ENCODE peak calls at places on chromosomes 12 and 14, in nine cellular contexts. S, R, G, E, N, P, O, L and H are unnamed samples.

GRCh38 chr12:124849382-124849781 is 14.3 kb downstream of the SCARB1 start:
- DNase-seq in L (no peak), E (no peak), O (no peak), R (no peak), P (no peak), N (no peak), S (no peak), G (no peak), H (no peak)

GRCh38 chr12:66647034-66647691 is 31.7 kb downstream of the GRIP1 start:
- DNase-seq in O (peak; percentile 28), N (no peak), G (peak; percentile 98), R (peak; percentile 99), S (peak; percentile 74), P (no peak), L (no peak), E (peak; percentile 28), H (no peak)

GRCh38 chr12:88746386-88746785 is 166.1 kb upstream of the KITLG start:
- DNase-seq in P (no peak), N (no peak), R (peak; percentile 3), O (no peak), L (no peak), G (no peak), S (no peak), E (no peak), H (no peak)

GRCh38 chr12:113185180-113186032 is at the start of the genes DDX54 and RITA1:
- DNase-seq in P (peak; percentile 86), S (peak; percentile 80), E (peak; percentile 78), G (peak; percentile 82), R (peak; percentile 70), O (peak; percentile 48), L (peak; percentile 76), N (peak; percentile 86), H (peak; percentile 66)

GRCh38 chr12:128810182-128811127 is 13.3 kb downstream of the SLC15A4 start:
- DNase-seq in R (peak; percentile 51), N (peak; percentile 79), G (no peak), S (peak; percentile 51), L (no peak), O (no peak), P (no peak), E (no peak), H (peak; percentile 77)

GRCh38 chr14:82511399-82511798 is 977.7 kb upstream of the SEL1L start:
- DNase-seq in O (no peak), G (no peak), P (no peak), R (no peak), E (no peak), L (no peak), N (no peak), S (no peak), H (no peak)

GRCh38 chr14:21974741-21975140 is 301.1 kb upstream of the OR4E1 start:
- DNase-seq in E (no peak), N (no peak), O (no peak), L (no peak), R (no peak), S (no peak), G (no peak), P (no peak), H (no peak)

GRCh38 chr12:104864668-104865067 is 93.4 kb downstream of the SLC41A2 start:
- DNase-seq in O (no peak), G (no peak), P (no peak), S (no peak), N (no peak), R (no peak), L (no peak), E (no peak), H (no peak)

GRCh38 chr12:59151243-59151642 is 230.9 kb upstream of the LRIG3 start:
- DNase-seq in S (peak; percentile 38), N (no peak), E (no peak), R (peak; percentile 64), L (no peak), G (peak; percentile 25), P (no peak), O (no peak), H (no peak)

GRCh38 chr14:39016733-39017095 is 86.3 kb downstream of the SEC23A start:
- DNase-seq in E (no peak), N (no peak), S (no peak), L (no peak), R (no peak), G (no peak), O (no peak), P (no peak), H (no peak)

GRCh38 chr14:61476737-61477410 is 155.5 kb downstream of the PRKCH start:
- DNase-seq in R (peak; percentile 93), P (no peak), L (no peak), E (no peak), N (no peak), S (peak; percentile 99), O (peak; percentile 88), G (peak; percentile 94), H (no peak)

DNA sequence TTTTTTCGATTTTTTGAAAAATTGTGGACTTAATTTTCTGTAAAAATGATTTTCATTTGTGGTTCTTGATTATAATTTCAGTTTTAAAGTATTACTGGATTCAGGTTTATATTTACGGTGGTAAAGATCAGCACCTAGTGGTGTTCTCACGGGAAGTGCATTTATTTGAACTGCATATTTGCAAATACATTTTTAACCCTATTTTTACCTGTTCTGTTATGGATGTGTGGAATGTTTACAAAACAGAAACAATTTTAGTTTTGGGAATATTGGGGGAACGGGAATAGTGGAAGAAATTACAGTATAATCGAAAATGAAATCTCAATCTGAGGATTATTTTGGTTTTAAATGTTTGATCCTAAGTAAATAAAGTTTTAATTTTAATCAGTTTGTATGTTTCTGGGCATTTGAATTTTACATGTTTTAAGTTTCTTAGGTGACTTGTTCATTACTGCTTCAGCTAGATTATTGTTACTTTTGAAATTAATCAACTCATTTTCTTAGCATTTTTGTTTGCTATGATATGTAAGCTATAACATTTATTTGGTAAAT is 805 bp downstream of the ATF7IP start:
- DNase-seq in S (no peak), G (no peak), L (no peak), P (no peak), R (peak; percentile 45), N (no peak), O (peak; percentile 10), E (no peak), H (no peak)
- TF ChIP-seq CTCF in S (peak; percentile 13), G (peak; percentile 21), L (peak; percentile 39), P (no peak), R (peak; percentile 42), N (peak; percentile 34), O (peak; percentile 19), E (peak; percentile 63), H (peak; percentile 31)

GRCh38 chr14:102589761-102590290 is 2.6 kb upstream of the RCOR1 start:
- DNase-seq in O (no peak), S (no peak), L (no peak), P (no peak), G (no peak), R (no peak), E (no peak), N (no peak), H (no peak)

GRCh38 chr14:102591372-102591943 is 991 bp upstream of the RCOR1 start:
- DNase-seq in P (peak; percentile 34), E (peak; percentile 47), G (peak; percentile 40), R (no peak), O (no peak), L (peak; percentile 43), S (peak; percentile 35), N (peak; percentile 37), H (no peak)

GRCh38 chr14:102588821-102589220 is 3.6 kb upstream of the RCOR1 start:
- DNase-seq in O (no peak), P (no peak), G (no peak), E (no peak), R (no peak), S (no peak), N (no peak), L (no peak), H (no peak)

GRCh38 chr14:102591944-102592772 is at the start of gene RCOR1:
- DNase-seq in P (peak; percentile 98), L (peak; percentile 99), E (peak; percentile 100), G (peak; percentile 98), O (peak; percentile 97), N (peak; percentile 99), S (peak; percentile 97), R (peak; percentile 99), H (peak; percentile 98)

DNA sequence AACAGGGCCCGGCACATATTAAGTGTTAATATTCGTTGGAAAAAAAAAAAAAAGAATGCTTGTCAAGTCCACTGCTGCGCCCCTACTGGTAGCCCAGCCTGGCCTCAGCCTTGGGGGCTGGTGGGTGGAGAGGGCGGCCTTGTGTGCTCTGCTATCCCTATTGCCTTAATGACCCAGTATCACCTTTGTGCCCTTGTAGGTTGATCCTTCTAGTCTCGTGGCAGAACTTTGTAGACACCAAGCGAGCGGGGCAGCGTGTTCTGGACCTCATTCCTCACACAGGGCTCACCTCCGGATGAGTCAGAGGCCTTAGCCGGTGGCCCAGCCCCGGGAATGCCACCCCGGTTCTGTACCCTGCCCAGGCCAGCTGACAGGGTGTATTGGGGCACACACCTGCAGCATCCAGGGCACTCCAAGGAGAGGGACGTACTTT is 1.8 kb upstream of the RCOR1 start:
- DNase-seq in E (peak; percentile 76), S (peak; percentile 50), L (peak; percentile 63), O (no peak), N (peak; percentile 47), R (no peak), P (peak; percentile 73), G (peak; percentile 28), H (no peak)
- TF ChIP-seq CTCF in E (peak; percentile 67), S (peak; percentile 55), L (peak; percentile 33), O (peak; percentile 54), N (peak; percentile 30), R (peak; percentile 54), P (peak; percentile 18), G (peak; percentile 61), H (peak; percentile 46)

GRCh38 chr12:51887476-51888315 is at the start of gene ANKRD33:
- DNase-seq in S (no peak), G (no peak), N (peak; percentile 61), O (no peak), P (peak; percentile 91), E (no peak), L (peak; percentile 69), R (no peak), H (peak; percentile 27)

GRCh38 chr12:51888316-51889215 is 663 bp downstream of the ANKRD33 start:
- DNase-seq in N (no peak), P (no peak), S (no peak), O (no peak), E (no peak), L (no peak), R (no peak), G (no peak), H (no peak)

GRCh38 chr12:51890135-51890464 is 2.2 kb downstream of the ANKRD33 start:
- DNase-seq in P (no peak), O (no peak), S (no peak), L (no peak), R (no peak), G (no peak), N (no peak), E (no peak), H (peak; percentile 14)

GRCh38 chr12:51890511-51891171 is 2.7 kb downstream of the ANKRD33 start:
- DNase-seq in P (no peak), E (no peak), N (no peak), L (no peak), R (no peak), S (no peak), G (no peak), O (no peak), H (no peak)

GRCh38 chr12:51889216-51890134 is 1.6 kb downstream of the ANKRD33 start:
- DNase-seq in S (no peak), N (no peak), P (no peak), E (no peak), G (no peak), O (no peak), L (no peak), R (no peak), H (no peak)
- TF ChIP-seq CTCF in S (peak; percentile 3), N (no peak), P (peak; percentile 38), E (no peak), G (peak; percentile 29), O (peak; percentile 22), L (peak; percentile 15), R (peak; percentile 29), H (no peak)

GRCh38 chr12:121209629-121210572 is at the start of gene P2RX4:
- DNase-seq in S (peak; percentile 70), P (peak; percentile 86), L (peak; percentile 85), E (peak; percentile 82), O (peak; percentile 34), G (peak; percentile 65), R (peak; percentile 70), N (peak; percentile 84), H (peak; percentile 81)
- TF ChIP-seq CTCF in S (peak; percentile 1), P (no peak), L (no peak), E (peak; percentile 48), O (peak; percentile 12), G (no peak), R (no peak), N (no peak), H (peak; percentile 70)